ENCODE peak calls at places on chromosomes 2 and 18, in nine cellular contexts. One of them, this sample, is unnamed.

GRCh38 chr2:51888120-51888519 is 856.2 kb upstream of the NRXN1 start:
- DNase-seq in mammary epithelial cell: no peak
- DNase-seq in neuronal stem cell: no peak
- DNase-seq in GM23248: no peak
- DNase-seq in endothelial cell of umbilical vein: no peak
- DNase-seq in mesenchymal stem cell: no peak
- DNase-seq in HCT116: no peak
- DNase-seq in IMR-90: no peak
- DNase-seq in SK-N-SH: no peak
- DNase-seq in this sample: no peak

GRCh38 chr2:240962371-240963064 is 35.9 kb upstream of the SNED1 start:
- DNase-seq in mammary epithelial cell: no peak
- DNase-seq in neuronal stem cell: peak
- DNase-seq in GM23248: peak
- DNase-seq in endothelial cell of umbilical vein: peak
- DNase-seq in mesenchymal stem cell: peak
- DNase-seq in HCT116: no peak
- DNase-seq in IMR-90: no peak
- DNase-seq in SK-N-SH: peak
- DNase-seq in this sample: peak

GRCh38 chr2:109125595-109126500 is 3.2 kb upstream of the SH3RF3 start:
- DNase-seq in mammary epithelial cell: peak
- DNase-seq in neuronal stem cell: no peak
- DNase-seq in GM23248: peak
- DNase-seq in endothelial cell of umbilical vein: no peak
- DNase-seq in mesenchymal stem cell: peak
- DNase-seq in HCT116: peak
- DNase-seq in IMR-90: peak
- DNase-seq in SK-N-SH: no peak
- DNase-seq in this sample: no peak

GRCh38 chr2:27351802-27352598 is 4.6 kb downstream of the GTF3C2 start:
- DNase-seq in mammary epithelial cell: no peak
- DNase-seq in neuronal stem cell: no peak
- DNase-seq in GM23248: no peak
- DNase-seq in endothelial cell of umbilical vein: no peak
- DNase-seq in mesenchymal stem cell: no peak
- DNase-seq in HCT116: no peak
- DNase-seq in IMR-90: no peak
- DNase-seq in SK-N-SH: no peak
- DNase-seq in this sample: no peak

GRCh38 chr2:96870631-96871255 is 863 bp upstream of the SEMA4C start:
- DNase-seq in mammary epithelial cell: no peak
- DNase-seq in neuronal stem cell: no peak
- DNase-seq in GM23248: peak
- DNase-seq in endothelial cell of umbilical vein: peak
- DNase-seq in mesenchymal stem cell: peak
- DNase-seq in HCT116: no peak
- DNase-seq in IMR-90: no peak
- DNase-seq in SK-N-SH: no peak
- DNase-seq in this sample: no peak

GRCh38 chr2:20209373-20210109 is 15.4 kb downstream of the SDC1 start:
- DNase-seq in mammary epithelial cell: peak
- DNase-seq in neuronal stem cell: no peak
- DNase-seq in GM23248: no peak
- DNase-seq in endothelial cell of umbilical vein: no peak
- DNase-seq in mesenchymal stem cell: no peak
- DNase-seq in HCT116: no peak
- DNase-seq in IMR-90: no peak
- DNase-seq in SK-N-SH: no peak
- DNase-seq in this sample: no peak

GRCh38 chr2:88624477-88624876 is 2.8 kb downstream of the EIF2AK3 start:
- DNase-seq in mammary epithelial cell: peak
- DNase-seq in neuronal stem cell: no peak
- DNase-seq in GM23248: no peak
- DNase-seq in endothelial cell of umbilical vein: no peak
- DNase-seq in mesenchymal stem cell: no peak
- DNase-seq in HCT116: no peak
- DNase-seq in IMR-90: no peak
- DNase-seq in SK-N-SH: no peak
- DNase-seq in this sample: no peak

GRCh38 chr2:233818639-233819621 is 35.4 kb downstream of the HJURP start:
- DNase-seq in mammary epithelial cell: no peak
- DNase-seq in neuronal stem cell: no peak
- DNase-seq in GM23248: no peak
- DNase-seq in endothelial cell of umbilical vein: no peak
- DNase-seq in mesenchymal stem cell: no peak
- DNase-seq in HCT116: no peak
- DNase-seq in IMR-90: no peak
- DNase-seq in SK-N-SH: no peak
- DNase-seq in this sample: no peak

GRCh38 chr2:74486141-74486540 is 3.3 kb downstream of the TTC31 start:
- DNase-seq in mammary epithelial cell: no peak
- DNase-seq in neuronal stem cell: no peak
- DNase-seq in GM23248: no peak
- DNase-seq in endothelial cell of umbilical vein: no peak
- DNase-seq in mesenchymal stem cell: no peak
- DNase-seq in HCT116: no peak
- DNase-seq in IMR-90: no peak
- DNase-seq in SK-N-SH: no peak
- DNase-seq in this sample: no peak

GRCh38 chr2:189208254-189208653 is 28.7 kb upstream of the COL5A2 start:
- DNase-seq in mammary epithelial cell: no peak
- DNase-seq in neuronal stem cell: peak
- DNase-seq in GM23248: no peak
- DNase-seq in endothelial cell of umbilical vein: peak
- DNase-seq in mesenchymal stem cell: no peak
- DNase-seq in HCT116: no peak
- DNase-seq in IMR-90: no peak
- DNase-seq in SK-N-SH: no peak
- DNase-seq in this sample: peak

GRCh38 chr18:32629292-32629691 is 143.5 kb downstream of the KLHL14 start:
- DNase-seq in mammary epithelial cell: no peak
- DNase-seq in neuronal stem cell: no peak
- DNase-seq in GM23248: no peak
- DNase-seq in endothelial cell of umbilical vein: no peak
- DNase-seq in mesenchymal stem cell: no peak
- DNase-seq in HCT116: no peak
- DNase-seq in IMR-90: no peak
- DNase-seq in SK-N-SH: no peak
- DNase-seq in this sample: no peak

GRCh38 chr18:27847412-27847811 is 329.5 kb downstream of the CDH2 start:
- DNase-seq in mammary epithelial cell: no peak
- DNase-seq in neuronal stem cell: no peak
- DNase-seq in GM23248: no peak
- DNase-seq in endothelial cell of umbilical vein: peak
- DNase-seq in mesenchymal stem cell: peak
- DNase-seq in HCT116: no peak
- DNase-seq in IMR-90: no peak
- DNase-seq in SK-N-SH: no peak
- DNase-seq in this sample: no peak

GRCh38 chr2:72027426-72028161 is 120.1 kb downstream of the CYP26B1 start:
- DNase-seq in mammary epithelial cell: peak
- DNase-seq in neuronal stem cell: no peak
- DNase-seq in GM23248: peak
- DNase-seq in endothelial cell of umbilical vein: no peak
- DNase-seq in mesenchymal stem cell: no peak
- DNase-seq in HCT116: no peak
- DNase-seq in IMR-90: no peak
- DNase-seq in SK-N-SH: no peak
- DNase-seq in this sample: no peak

GRCh38 chr2:74548919-74549684 is 4.6 kb downstream of the LOXL3 start:
- DNase-seq in mammary epithelial cell: peak
- DNase-seq in neuronal stem cell: peak
- DNase-seq in GM23248: peak
- DNase-seq in endothelial cell of umbilical vein: peak
- DNase-seq in mesenchymal stem cell: peak
- DNase-seq in HCT116: no peak
- DNase-seq in IMR-90: peak
- DNase-seq in SK-N-SH: peak
- DNase-seq in this sample: peak

GRCh38 chr2:9074930-9075329 is 71.4 kb upstream of the MBOAT2 start:
- DNase-seq in mammary epithelial cell: peak
- DNase-seq in neuronal stem cell: no peak
- DNase-seq in GM23248: no peak
- DNase-seq in endothelial cell of umbilical vein: no peak
- DNase-seq in mesenchymal stem cell: no peak
- DNase-seq in HCT116: no peak
- DNase-seq in IMR-90: no peak
- DNase-seq in SK-N-SH: no peak
- DNase-seq in this sample: no peak

GRCh38 chr2:9753276-9753600 is 90.0 kb upstream of the TAF1B start:
- DNase-seq in mammary epithelial cell: peak
- DNase-seq in neuronal stem cell: no peak
- DNase-seq in GM23248: peak
- DNase-seq in endothelial cell of umbilical vein: peak
- DNase-seq in mesenchymal stem cell: peak
- DNase-seq in HCT116: peak
- DNase-seq in IMR-90: peak
- DNase-seq in SK-N-SH: no peak
- DNase-seq in this sample: peak

GRCh38 chr2:118322381-118322780 is 234.1 kb downstream of the INSIG2 start:
- DNase-seq in mammary epithelial cell: no peak
- DNase-seq in neuronal stem cell: no peak
- DNase-seq in GM23248: peak
- DNase-seq in endothelial cell of umbilical vein: no peak
- DNase-seq in mesenchymal stem cell: no peak
- DNase-seq in HCT116: no peak
- DNase-seq in IMR-90: no peak
- DNase-seq in SK-N-SH: no peak
- DNase-seq in this sample: no peak

GRCh38 chr18:26621161-26622026 is 73.0 kb upstream of the KCTD1 start:
- DNase-seq in mammary epithelial cell: peak
- DNase-seq in neuronal stem cell: peak
- DNase-seq in GM23248: peak
- DNase-seq in endothelial cell of umbilical vein: peak
- DNase-seq in mesenchymal stem cell: peak
- DNase-seq in HCT116: peak
- DNase-seq in IMR-90: no peak
- DNase-seq in SK-N-SH: peak
- DNase-seq in this sample: peak

GRCh38 chr18:48955528-48956261 is 4.9 kb upstream of the SMAD7 start:
- DNase-seq in mammary epithelial cell: peak
- DNase-seq in neuronal stem cell: no peak
- DNase-seq in GM23248: peak
- DNase-seq in endothelial cell of umbilical vein: peak
- DNase-seq in mesenchymal stem cell: peak
- DNase-seq in HCT116: no peak
- DNase-seq in IMR-90: peak
- DNase-seq in SK-N-SH: no peak
- DNase-seq in this sample: peak
- H3K4me2 ChIP-seq in mammary epithelial cell: peak
- H3K4me2 ChIP-seq in neuronal stem cell: no peak
- H3K4me2 ChIP-seq in GM23248: peak
- H3K4me2 ChIP-seq in endothelial cell of umbilical vein: peak
- H3K4me2 ChIP-seq in mesenchymal stem cell: no peak
- H3K4me2 ChIP-seq in HCT116: peak
- H3K4me2 ChIP-seq in IMR-90: peak
- H3K4me2 ChIP-seq in SK-N-SH: peak
- H3K4me2 ChIP-seq in this sample: no peak

DNA sequence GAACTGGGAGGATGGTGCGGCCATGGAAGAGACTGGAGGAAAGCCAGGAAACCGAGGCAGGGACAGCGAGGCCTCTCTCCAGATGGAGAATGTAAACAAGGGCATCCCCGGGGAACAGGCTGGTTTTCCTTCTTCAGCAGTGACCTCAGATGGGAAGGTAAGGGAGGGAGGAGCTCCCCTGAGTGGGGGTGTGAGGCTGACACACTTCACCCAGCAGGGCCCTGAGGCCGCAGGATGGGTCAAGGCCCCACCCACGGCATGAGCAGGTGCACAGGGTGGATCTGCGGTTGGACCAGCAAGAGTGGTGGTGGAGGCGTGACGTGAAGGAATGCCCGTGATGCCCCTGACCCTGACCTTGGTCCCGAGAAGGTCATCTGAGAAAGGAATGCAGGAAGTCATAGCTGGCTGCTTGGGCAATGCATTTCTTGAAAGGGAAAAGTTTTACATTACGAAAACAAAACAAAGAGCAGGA is 48.1 kb downstream of the ADCY3 start:
- DNase-seq in mammary epithelial cell: no peak
- DNase-seq in neuronal stem cell: no peak
- DNase-seq in GM23248: no peak
- DNase-seq in endothelial cell of umbilical vein: no peak
- DNase-seq in mesenchymal stem cell: peak
- DNase-seq in HCT116: no peak
- DNase-seq in IMR-90: peak
- DNase-seq in SK-N-SH: no peak
- DNase-seq in this sample: no peak
- H3K27ac ChIP-seq in mammary epithelial cell: no peak
- H3K27ac ChIP-seq in neuronal stem cell: no peak
- H3K27ac ChIP-seq in GM23248: no peak
- H3K27ac ChIP-seq in endothelial cell of umbilical vein: no peak
- H3K27ac ChIP-seq in mesenchymal stem cell: no peak
- H3K27ac ChIP-seq in HCT116: no peak
- H3K27ac ChIP-seq in IMR-90: peak
- H3K27ac ChIP-seq in SK-N-SH: no peak
- H3K27ac ChIP-seq in this sample: no peak

GRCh38 chr2:113770929-113771328 is 14.5 kb upstream of the SLC35F5 start:
- DNase-seq in mammary epithelial cell: no peak
- DNase-seq in neuronal stem cell: no peak
- DNase-seq in GM23248: no peak
- DNase-seq in endothelial cell of umbilical vein: no peak
- DNase-seq in mesenchymal stem cell: no peak
- DNase-seq in HCT116: no peak
- DNase-seq in IMR-90: no peak
- DNase-seq in SK-N-SH: no peak
- DNase-seq in this sample: no peak
- H3K9ac ChIP-seq in mammary epithelial cell: no peak
- H3K9ac ChIP-seq in neuronal stem cell: no peak
- H3K9ac ChIP-seq in GM23248: no peak
- H3K9ac ChIP-seq in endothelial cell of umbilical vein: no peak
- H3K9ac ChIP-seq in mesenchymal stem cell: no peak
- H3K9ac ChIP-seq in HCT116: no peak
- H3K9ac ChIP-seq in IMR-90: no peak
- H3K9ac ChIP-seq in SK-N-SH: no peak
- H3K9ac ChIP-seq in this sample: no peak

DNA sequence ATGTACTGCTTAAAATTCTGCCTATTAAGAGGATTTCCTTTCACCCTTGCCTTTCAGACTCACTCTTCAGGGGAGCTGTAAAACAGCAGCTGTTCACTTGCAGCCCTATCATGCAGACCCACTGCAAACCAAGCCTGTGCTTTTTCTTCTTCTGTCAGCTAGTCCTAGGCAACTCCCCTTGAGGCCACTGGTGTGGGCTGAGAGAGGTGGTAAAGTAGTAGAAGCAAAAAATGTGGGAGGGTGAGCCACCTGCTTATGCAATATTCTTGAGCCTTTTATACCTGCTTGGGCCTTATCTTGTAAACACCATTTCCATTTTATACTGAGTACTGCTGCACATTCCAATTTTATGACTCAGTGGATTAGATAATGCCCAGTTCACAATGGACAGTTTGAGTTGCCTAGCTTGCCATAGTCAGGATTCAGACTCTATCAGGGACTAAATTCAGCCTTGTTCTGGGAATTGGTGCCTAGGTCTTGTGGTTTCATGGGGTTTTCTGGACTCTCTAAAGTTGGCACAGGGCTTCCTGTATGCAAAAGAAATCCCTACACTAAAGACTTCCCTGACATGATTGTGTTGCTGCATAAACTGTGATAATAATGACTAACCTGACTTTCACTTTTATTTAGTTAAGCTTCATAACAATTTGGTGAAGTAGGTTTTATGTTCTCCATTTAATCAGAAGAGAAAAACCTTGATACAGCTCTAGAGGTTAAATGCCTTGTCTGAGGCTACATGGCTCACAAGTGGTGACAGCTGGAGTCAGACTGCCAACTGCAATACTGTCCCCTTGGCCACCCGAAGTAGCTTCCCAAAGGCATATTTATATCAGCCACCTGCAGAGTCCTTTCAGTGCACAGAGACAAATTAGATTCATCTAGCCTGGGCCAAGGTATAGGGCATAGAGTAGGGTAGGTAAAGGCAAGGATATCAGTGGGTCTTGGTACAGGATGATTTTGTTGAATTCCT is 47.4 kb upstream of the KDM3A start:
- DNase-seq in mammary epithelial cell: peak
- DNase-seq in neuronal stem cell: no peak
- DNase-seq in GM23248: peak
- DNase-seq in endothelial cell of umbilical vein: peak
- DNase-seq in mesenchymal stem cell: no peak
- DNase-seq in HCT116: peak
- DNase-seq in IMR-90: peak
- DNase-seq in SK-N-SH: no peak
- DNase-seq in this sample: no peak
- H3K4me2 ChIP-seq in mammary epithelial cell: peak
- H3K4me2 ChIP-seq in neuronal stem cell: no peak
- H3K4me2 ChIP-seq in GM23248: no peak
- H3K4me2 ChIP-seq in endothelial cell of umbilical vein: no peak
- H3K4me2 ChIP-seq in mesenchymal stem cell: no peak
- H3K4me2 ChIP-seq in HCT116: peak
- H3K4me2 ChIP-seq in IMR-90: no peak
- H3K4me2 ChIP-seq in SK-N-SH: no peak
- H3K4me2 ChIP-seq in this sample: no peak

This sample was measured in neural progenitor cell.